ENCODE peak calls at places on chromosomes 3 and 15, in six cellular contexts. One of them, this sample, is unnamed.

GRCh38 chr15:88974392-88974791 is 61.2 kb upstream of the MFGE8 start:
- DNase-seq in progenitor cell of endocrine pancreas: no peak
- DNase-seq in RWPE1: no peak
- DNase-seq in prostate gland: no peak
- DNase-seq in A673: no peak
- DNase-seq in CD8-positive, alpha-beta T cell: no peak
- DNase-seq in this sample: no peak

GRCh38 chr15:47412802-47413201 is 304.5 kb upstream of the SEMA6D start:
- DNase-seq in progenitor cell of endocrine pancreas: no peak
- DNase-seq in RWPE1: no peak
- DNase-seq in prostate gland: no peak
- DNase-seq in A673: no peak
- DNase-seq in CD8-positive, alpha-beta T cell: no peak
- DNase-seq in this sample: no peak

GRCh38 chr3:60935709-60936108 is 315.5 kb downstream of the FHIT start:
- DNase-seq in progenitor cell of endocrine pancreas: no peak
- DNase-seq in RWPE1: peak; percentile 60
- DNase-seq in prostate gland: no peak
- DNase-seq in A673: no peak
- DNase-seq in CD8-positive, alpha-beta T cell: no peak
- DNase-seq in this sample: no peak

GRCh38 chr3:31164398-31164797 is 269.9 kb upstream of the GADL1 start:
- DNase-seq in progenitor cell of endocrine pancreas: no peak
- DNase-seq in RWPE1: no peak
- DNase-seq in prostate gland: no peak
- DNase-seq in A673: no peak
- DNase-seq in CD8-positive, alpha-beta T cell: no peak
- DNase-seq in this sample: no peak

GRCh38 chr3:177237206-177237605 is 39.9 kb upstream of the TBL1XR1 start:
- DNase-seq in progenitor cell of endocrine pancreas: no peak
- DNase-seq in RWPE1: no peak
- DNase-seq in prostate gland: no peak
- DNase-seq in A673: no peak
- DNase-seq in CD8-positive, alpha-beta T cell: no peak
- DNase-seq in this sample: no peak

GRCh38 chr15:97502038-97502437 is 458.5 kb upstream of the ARRDC4 start:
- DNase-seq in progenitor cell of endocrine pancreas: no peak
- DNase-seq in RWPE1: peak; percentile 62
- DNase-seq in prostate gland: no peak
- DNase-seq in A673: no peak
- DNase-seq in CD8-positive, alpha-beta T cell: no peak
- DNase-seq in this sample: no peak

GRCh38 chr3:10419637-10420232 is 85.7 kb downstream of the ATP2B2 start:
- DNase-seq in progenitor cell of endocrine pancreas: no peak
- DNase-seq in RWPE1: peak; percentile 8
- DNase-seq in prostate gland: no peak
- DNase-seq in A673: no peak
- DNase-seq in CD8-positive, alpha-beta T cell: peak; percentile 36
- DNase-seq in this sample: no peak

GRCh38 chr3:169966951-169967915 is 626 bp downstream of the SEC62 start:
- DNase-seq in progenitor cell of endocrine pancreas: peak; percentile 52
- DNase-seq in RWPE1: peak; percentile 26
- DNase-seq in prostate gland: peak; percentile 22
- DNase-seq in A673: peak; percentile 22
- DNase-seq in CD8-positive, alpha-beta T cell: peak; percentile 16
- DNase-seq in this sample: no peak

GRCh38 chr3:133209871-133210550 is 171.8 kb downstream of the TMEM108 start:
- DNase-seq in progenitor cell of endocrine pancreas: no peak
- DNase-seq in RWPE1: no peak
- DNase-seq in prostate gland: no peak
- DNase-seq in A673: peak; percentile 90
- DNase-seq in CD8-positive, alpha-beta T cell: no peak
- DNase-seq in this sample: no peak

GRCh38 chr15:48084759-48085420 is 35.9 kb upstream of the SLC24A5 start:
- DNase-seq in progenitor cell of endocrine pancreas: no peak
- DNase-seq in RWPE1: peak; percentile 48
- DNase-seq in prostate gland: peak; percentile 8
- DNase-seq in A673: peak; percentile 73
- DNase-seq in CD8-positive, alpha-beta T cell: no peak
- DNase-seq in this sample: peak; percentile 32

GRCh38 chr15:77474310-77474986 is 53.8 kb downstream of the HMG20A start:
- DNase-seq in progenitor cell of endocrine pancreas: no peak
- DNase-seq in RWPE1: no peak
- DNase-seq in prostate gland: no peak
- DNase-seq in A673: peak; percentile 53
- DNase-seq in CD8-positive, alpha-beta T cell: no peak
- DNase-seq in this sample: no peak

GRCh38 chr15:49490963-49491362 is 67.9 kb downstream of the FGF7 start:
- DNase-seq in progenitor cell of endocrine pancreas: no peak
- DNase-seq in RWPE1: no peak
- DNase-seq in prostate gland: no peak
- DNase-seq in A673: no peak
- DNase-seq in CD8-positive, alpha-beta T cell: no peak
- DNase-seq in this sample: no peak

GRCh38 chr3:143786229-143787199 is 61.8 kb downstream of the SLC9A9 start:
- DNase-seq in progenitor cell of endocrine pancreas: no peak
- DNase-seq in RWPE1: no peak
- DNase-seq in prostate gland: peak; percentile 48
- DNase-seq in A673: no peak
- DNase-seq in CD8-positive, alpha-beta T cell: no peak
- DNase-seq in this sample: peak; percentile 32

GRCh38 chr3:81888822-81889557 is 127.5 kb upstream of the GBE1 start:
- DNase-seq in progenitor cell of endocrine pancreas: no peak
- DNase-seq in RWPE1: no peak
- DNase-seq in prostate gland: no peak
- DNase-seq in A673: no peak
- DNase-seq in CD8-positive, alpha-beta T cell: no peak
- DNase-seq in this sample: no peak

GRCh38 chr15:90451215-90451850 is 63.3 kb downstream of the IQGAP1 start:
- DNase-seq in progenitor cell of endocrine pancreas: no peak
- DNase-seq in RWPE1: peak; percentile 34
- DNase-seq in prostate gland: no peak
- DNase-seq in A673: peak; percentile 60
- DNase-seq in CD8-positive, alpha-beta T cell: no peak
- DNase-seq in this sample: no peak

GRCh38 chr3:128190501-128190900 is 37.2 kb downstream of the EEFSEC start:
- DNase-seq in progenitor cell of endocrine pancreas: no peak
- DNase-seq in RWPE1: no peak
- DNase-seq in prostate gland: no peak
- DNase-seq in A673: no peak
- DNase-seq in CD8-positive, alpha-beta T cell: no peak
- DNase-seq in this sample: no peak

GRCh38 chr15:58864602-58865419 is 68.7 kb downstream of the SLTM start:
- DNase-seq in progenitor cell of endocrine pancreas: no peak
- DNase-seq in RWPE1: no peak
- DNase-seq in prostate gland: peak; percentile 3
- DNase-seq in A673: no peak
- DNase-seq in CD8-positive, alpha-beta T cell: no peak
- DNase-seq in this sample: peak; percentile 44

GRCh38 chr3:98021821-98022220 is 13.3 kb downstream of the GABRR3 start:
- DNase-seq in progenitor cell of endocrine pancreas: no peak
- DNase-seq in RWPE1: peak; percentile 22
- DNase-seq in prostate gland: no peak
- DNase-seq in A673: no peak
- DNase-seq in CD8-positive, alpha-beta T cell: no peak
- DNase-seq in this sample: no peak

GRCh38 chr15:79453446-79453845 is 21.3 kb downstream of the MINAR1 start:
- DNase-seq in progenitor cell of endocrine pancreas: no peak
- DNase-seq in RWPE1: no peak
- DNase-seq in prostate gland: no peak
- DNase-seq in A673: no peak
- DNase-seq in CD8-positive, alpha-beta T cell: no peak
- DNase-seq in this sample: no peak

GRCh38 chr3:101884776-101885175 is 35.5 kb downstream of the NFKBIZ start:
- DNase-seq in progenitor cell of endocrine pancreas: no peak
- DNase-seq in RWPE1: peak; percentile 27
- DNase-seq in prostate gland: no peak
- DNase-seq in A673: no peak
- DNase-seq in CD8-positive, alpha-beta T cell: no peak
- DNase-seq in this sample: no peak

GRCh38 chr3:6862880-6863195 is 1.9 kb downstream of the GRM7 start:
- DNase-seq in progenitor cell of endocrine pancreas: no peak
- DNase-seq in RWPE1: no peak
- DNase-seq in prostate gland: no peak
- DNase-seq in A673: no peak
- DNase-seq in CD8-positive, alpha-beta T cell: no peak
- DNase-seq in this sample: peak; percentile 17

GRCh38 chr3:148962513-148962912 is 28.8 kb upstream of the GYG1 start:
- DNase-seq in progenitor cell of endocrine pancreas: no peak
- DNase-seq in RWPE1: peak; percentile 30
- DNase-seq in prostate gland: no peak
- DNase-seq in A673: peak; percentile 58
- DNase-seq in CD8-positive, alpha-beta T cell: no peak
- DNase-seq in this sample: no peak
- TF ChIP-seq CTCF in progenitor cell of endocrine pancreas: no peak
- TF ChIP-seq CTCF in RWPE1: no peak
- TF ChIP-seq CTCF in prostate gland: no peak
- TF ChIP-seq CTCF in A673: no peak
- TF ChIP-seq CTCF in CD8-positive, alpha-beta T cell: no peak
- TF ChIP-seq CTCF in this sample: no peak

GRCh38 chr15:44726568-44727461 is 9.5 kb upstream of the TRIM69 start:
- DNase-seq in progenitor cell of endocrine pancreas: no peak
- DNase-seq in RWPE1: peak; percentile 79
- DNase-seq in prostate gland: peak; percentile 33
- DNase-seq in A673: peak; percentile 98
- DNase-seq in CD8-positive, alpha-beta T cell: peak; percentile 62
- DNase-seq in this sample: peak; percentile 61
- TF ChIP-seq CTCF in progenitor cell of endocrine pancreas: no peak
- TF ChIP-seq CTCF in RWPE1: no peak
- TF ChIP-seq CTCF in prostate gland: no peak
- TF ChIP-seq CTCF in A673: no peak
- TF ChIP-seq CTCF in CD8-positive, alpha-beta T cell: no peak
- TF ChIP-seq CTCF in this sample: no peak

GRCh38 chr3:187044206-187044605 is 95.1 kb downstream of the RPL39L start:
- DNase-seq in progenitor cell of endocrine pancreas: no peak
- DNase-seq in RWPE1: no peak
- DNase-seq in prostate gland: no peak
- DNase-seq in A673: no peak
- DNase-seq in CD8-positive, alpha-beta T cell: no peak
- DNase-seq in this sample: peak; percentile 61

GRCh38 chr3:187042062-187042745 is 97.1 kb downstream of the RPL39L start:
- DNase-seq in progenitor cell of endocrine pancreas: no peak
- DNase-seq in RWPE1: no peak
- DNase-seq in prostate gland: no peak
- DNase-seq in A673: no peak
- DNase-seq in CD8-positive, alpha-beta T cell: no peak
- DNase-seq in this sample: no peak

GRCh38 chr3:187046033-187046432 is 93.3 kb downstream of the RPL39L start:
- DNase-seq in progenitor cell of endocrine pancreas: no peak
- DNase-seq in RWPE1: no peak
- DNase-seq in prostate gland: no peak
- DNase-seq in A673: no peak
- DNase-seq in CD8-positive, alpha-beta T cell: no peak
- DNase-seq in this sample: no peak

GRCh38 chr3:187042874-187043458 is 96.3 kb downstream of the RPL39L start:
- DNase-seq in progenitor cell of endocrine pancreas: no peak
- DNase-seq in RWPE1: no peak
- DNase-seq in prostate gland: no peak
- DNase-seq in A673: no peak
- DNase-seq in CD8-positive, alpha-beta T cell: no peak
- DNase-seq in this sample: no peak

DNA sequence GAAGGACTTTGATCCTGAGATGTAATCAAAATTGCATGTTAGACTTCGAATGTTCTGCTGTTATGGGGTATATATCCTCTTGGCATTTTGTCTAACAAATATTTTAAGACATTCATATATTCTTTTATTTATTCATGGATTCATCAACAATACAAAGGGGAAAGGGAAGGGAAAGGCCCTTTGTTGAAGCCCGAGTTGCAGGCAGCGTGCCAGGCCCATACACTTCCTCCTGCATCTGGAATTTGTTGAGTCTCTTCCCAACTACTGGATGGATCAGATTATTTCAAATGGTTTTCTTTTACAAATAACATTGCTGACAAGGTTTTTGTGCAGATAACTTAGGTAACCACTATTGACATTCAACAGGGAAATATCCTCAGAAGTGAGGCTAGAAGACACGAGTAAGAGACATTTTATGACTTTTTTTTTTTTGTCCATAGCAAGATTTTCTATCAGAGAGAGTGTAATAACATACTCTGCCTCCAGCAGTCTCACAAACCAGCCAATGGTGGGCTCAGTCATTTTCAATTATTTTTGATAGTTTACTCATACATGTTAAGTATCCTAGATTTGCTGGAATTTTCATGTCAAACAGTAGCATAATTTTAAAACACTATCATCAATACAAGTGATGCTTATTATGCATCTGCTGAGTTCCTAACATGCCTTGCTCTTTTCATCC is 94.3 kb downstream of the RPL39L start:
- DNase-seq in progenitor cell of endocrine pancreas: no peak
- DNase-seq in RWPE1: no peak
- DNase-seq in prostate gland: no peak
- DNase-seq in A673: peak; percentile 34
- DNase-seq in CD8-positive, alpha-beta T cell: no peak
- DNase-seq in this sample: no peak
- TF ChIP-seq CTCF in progenitor cell of endocrine pancreas: no peak
- TF ChIP-seq CTCF in RWPE1: no peak
- TF ChIP-seq CTCF in prostate gland: no peak
- TF ChIP-seq CTCF in A673: peak; percentile 31
- TF ChIP-seq CTCF in CD8-positive, alpha-beta T cell: no peak
- TF ChIP-seq CTCF in this sample: no peak

GRCh38 chr15:72487070-72487797 is 13.1 kb downstream of the ARIH1 start:
- DNase-seq in progenitor cell of endocrine pancreas: no peak
- DNase-seq in RWPE1: no peak
- DNase-seq in prostate gland: no peak
- DNase-seq in A673: no peak
- DNase-seq in CD8-positive, alpha-beta T cell: no peak
- DNase-seq in this sample: no peak

GRCh38 chr15:72481015-72481659 is 7.0 kb downstream of the ARIH1 start:
- DNase-seq in progenitor cell of endocrine pancreas: no peak
- DNase-seq in RWPE1: no peak
- DNase-seq in prostate gland: no peak
- DNase-seq in A673: no peak
- DNase-seq in CD8-positive, alpha-beta T cell: no peak
- DNase-seq in this sample: no peak

GRCh38 chr15:72486144-72486543 is 12.0 kb downstream of the ARIH1 start:
- DNase-seq in progenitor cell of endocrine pancreas: no peak
- DNase-seq in RWPE1: no peak
- DNase-seq in prostate gland: no peak
- DNase-seq in A673: no peak
- DNase-seq in CD8-positive, alpha-beta T cell: no peak
- DNase-seq in this sample: no peak

GRCh38 chr15:72483279-72483678 is 9.1 kb downstream of the ARIH1 start:
- DNase-seq in progenitor cell of endocrine pancreas: no peak
- DNase-seq in RWPE1: no peak
- DNase-seq in prostate gland: no peak
- DNase-seq in A673: no peak
- DNase-seq in CD8-positive, alpha-beta T cell: no peak
- DNase-seq in this sample: no peak

GRCh38 chr15:72482275-72482674 is 8.1 kb downstream of the ARIH1 start:
- DNase-seq in progenitor cell of endocrine pancreas: no peak
- DNase-seq in RWPE1: no peak
- DNase-seq in prostate gland: no peak
- DNase-seq in A673: no peak
- DNase-seq in CD8-positive, alpha-beta T cell: no peak
- DNase-seq in this sample: no peak
- TF ChIP-seq CTCF in progenitor cell of endocrine pancreas: no peak
- TF ChIP-seq CTCF in RWPE1: no peak
- TF ChIP-seq CTCF in prostate gland: no peak
- TF ChIP-seq CTCF in A673: no peak
- TF ChIP-seq CTCF in CD8-positive, alpha-beta T cell: no peak
- TF ChIP-seq CTCF in this sample: no peak

GRCh38 chr3:120348981-120349818 is at the start of gene LRRC58:
- DNase-seq in progenitor cell of endocrine pancreas: peak; percentile 72
- DNase-seq in RWPE1: peak; percentile 86
- DNase-seq in prostate gland: peak; percentile 87
- DNase-seq in A673: peak; percentile 97
- DNase-seq in CD8-positive, alpha-beta T cell: peak; percentile 85
- DNase-seq in this sample: peak; percentile 93
- TF ChIP-seq CTCF in progenitor cell of endocrine pancreas: peak; percentile 44
- TF ChIP-seq CTCF in RWPE1: peak; percentile 46
- TF ChIP-seq CTCF in prostate gland: no peak
- TF ChIP-seq CTCF in A673: peak; percentile 40
- TF ChIP-seq CTCF in CD8-positive, alpha-beta T cell: peak; percentile 35
- TF ChIP-seq CTCF in this sample: peak; percentile 40